ENCODE peak calls at places on chromosomes 7 and 10, in four cellular contexts. One of them, this sample, is unnamed.

GRCh38 chr10:21498416-21498815 is 27.1 kb downstream of the SKIDA1 start:
- DNase-seq in T-cell: no peak
- DNase-seq in naive thymus-derived CD8-positive, alpha-beta T cell: no peak
- DNase-seq in fibroblast of the conjunctiva: no peak
- DNase-seq in this sample: no peak

GRCh38 chr10:103153765-103154197 is 39.3 kb downstream of the NT5C2 start:
- DNase-seq in naive thymus-derived CD8-positive, alpha-beta T cell: no peak
- DNase-seq in fibroblast of the conjunctiva: no peak
- DNase-seq in T-cell: no peak
- DNase-seq in this sample: peak

GRCh38 chr10:132443605-132443997 is 46.6 kb downstream of the PWWP2B start:
- DNase-seq in T-cell: peak
- DNase-seq in fibroblast of the conjunctiva: no peak
- DNase-seq in naive thymus-derived CD8-positive, alpha-beta T cell: peak
- DNase-seq in this sample: peak

GRCh38 chr10:11149499-11149898 is 131.8 kb downstream of the CELF2 start:
- DNase-seq in naive thymus-derived CD8-positive, alpha-beta T cell: peak
- DNase-seq in fibroblast of the conjunctiva: no peak
- DNase-seq in T-cell: peak
- DNase-seq in this sample: no peak

GRCh38 chr10:52883996-52884871 is 111.7 kb upstream of the MBL2 start:
- DNase-seq in fibroblast of the conjunctiva: peak
- DNase-seq in naive thymus-derived CD8-positive, alpha-beta T cell: no peak
- DNase-seq in T-cell: no peak
- DNase-seq in this sample: peak

GRCh38 chr7:140898794-140899548 is 25.8 kb downstream of the BRAF start:
- DNase-seq in T-cell: no peak
- DNase-seq in naive thymus-derived CD8-positive, alpha-beta T cell: no peak
- DNase-seq in fibroblast of the conjunctiva: no peak
- DNase-seq in this sample: peak

GRCh38 chr7:1193593-1194424 is 33.8 kb upstream of the ZFAND2A start:
- DNase-seq in naive thymus-derived CD8-positive, alpha-beta T cell: no peak
- DNase-seq in fibroblast of the conjunctiva: no peak
- DNase-seq in T-cell: no peak
- DNase-seq in this sample: peak

GRCh38 chr7:16015981-16016380 is 329.5 kb upstream of the MEOX2 start:
- DNase-seq in T-cell: no peak
- DNase-seq in fibroblast of the conjunctiva: peak
- DNase-seq in naive thymus-derived CD8-positive, alpha-beta T cell: no peak
- DNase-seq in this sample: no peak

GRCh38 chr7:4830176-4830575 is 31.7 kb downstream of the PAPOLB start:
- DNase-seq in T-cell: peak
- DNase-seq in naive thymus-derived CD8-positive, alpha-beta T cell: peak
- DNase-seq in fibroblast of the conjunctiva: peak
- DNase-seq in this sample: peak

GRCh38 chr7:638256-639011 is 88.1 kb upstream of the DNAAF5 start:
- DNase-seq in fibroblast of the conjunctiva: no peak
- DNase-seq in T-cell: no peak
- DNase-seq in naive thymus-derived CD8-positive, alpha-beta T cell: no peak
- DNase-seq in this sample: no peak

GRCh38 chr7:24715661-24716479 is 41.4 kb downstream of the GSDME start:
- DNase-seq in T-cell: no peak
- DNase-seq in fibroblast of the conjunctiva: no peak
- DNase-seq in naive thymus-derived CD8-positive, alpha-beta T cell: no peak
- DNase-seq in this sample: peak

GRCh38 chr7:144398291-144398690 is 5.2 kb downstream of the NOBOX start:
- DNase-seq in fibroblast of the conjunctiva: no peak
- DNase-seq in naive thymus-derived CD8-positive, alpha-beta T cell: no peak
- DNase-seq in T-cell: no peak
- DNase-seq in this sample: no peak

GRCh38 chr7:107206136-107206535 is 37.3 kb downstream of the HBP1 start:
- DNase-seq in T-cell: no peak
- DNase-seq in fibroblast of the conjunctiva: no peak
- DNase-seq in naive thymus-derived CD8-positive, alpha-beta T cell: no peak
- DNase-seq in this sample: no peak

GRCh38 chr7:1694981-1695511 is 25.0 kb downstream of the ELFN1 start:
- DNase-seq in T-cell: no peak
- DNase-seq in naive thymus-derived CD8-positive, alpha-beta T cell: no peak
- DNase-seq in fibroblast of the conjunctiva: no peak
- DNase-seq in this sample: no peak

GRCh38 chr7:101783381-101784181 is 33.8 kb upstream of the CUX1 start:
- DNase-seq in fibroblast of the conjunctiva: no peak
- DNase-seq in naive thymus-derived CD8-positive, alpha-beta T cell: no peak
- DNase-seq in T-cell: no peak
- DNase-seq in this sample: no peak

GRCh38 chr10:44105643-44106042 is 279.3 kb downstream of the CXCL12 start:
- DNase-seq in fibroblast of the conjunctiva: no peak
- DNase-seq in naive thymus-derived CD8-positive, alpha-beta T cell: no peak
- DNase-seq in T-cell: no peak
- DNase-seq in this sample: no peak

GRCh38 chr7:87231715-87232114 is 12.2 kb upstream of the TMEM243 start:
- DNase-seq in T-cell: no peak
- DNase-seq in naive thymus-derived CD8-positive, alpha-beta T cell: no peak
- DNase-seq in fibroblast of the conjunctiva: no peak
- DNase-seq in this sample: no peak

GRCh38 chr7:129066290-129067131 is 11.6 kb upstream of the TNPO3 start:
- DNase-seq in fibroblast of the conjunctiva: peak
- DNase-seq in T-cell: no peak
- DNase-seq in naive thymus-derived CD8-positive, alpha-beta T cell: no peak
- DNase-seq in this sample: peak

This sample was measured in epithelial cell of esophagus.